ENCODE peak calls at places on chromosomes 5 and 9, in nine cellular contexts. K, D, E, X, O, R, Z, L and J are unnamed samples.

GRCh38 chr5:170836226-170836625 is 25.6 kb upstream of the RANBP17 start:
- DNase-seq in K (no peak), D (peak; percentile 10), E (no peak), X (no peak), O (no peak), R (no peak), Z (no peak), L (no peak), J (no peak)

GRCh38 chr9:73444821-73445220 is 293.2 kb downstream of the ANXA1 start:
- DNase-seq in K (no peak), D (no peak), E (no peak), X (no peak), O (no peak), R (no peak), Z (no peak), L (no peak), J (no peak)

GRCh38 chr9:89732295-89732951 is 127.6 kb downstream of the GADD45G start:
- DNase-seq in K (no peak), D (peak; percentile 25), E (no peak), X (no peak), O (no peak), R (peak; percentile 59), Z (no peak), L (no peak), J (peak; percentile 26)

GRCh38 chr9:100216178-100216787 is 117.2 kb downstream of the INVS start:
- DNase-seq in K (peak; percentile 27), D (peak; percentile 67), E (peak; percentile 61), X (peak; percentile 46), O (peak; percentile 37), R (peak; percentile 56), Z (peak; percentile 87), L (peak; percentile 28), J (no peak)

GRCh38 chr9:76227165-76227564 is 167.1 kb downstream of the RFK start:
- DNase-seq in K (no peak), D (no peak), E (no peak), X (no peak), O (no peak), R (no peak), Z (no peak), L (no peak), J (no peak)

GRCh38 chr9:92607773-92608172 is 62.2 kb downstream of the IPPK start:
- DNase-seq in K (peak; percentile 82), D (no peak), E (no peak), X (no peak), O (no peak), R (peak; percentile 37), Z (peak; percentile 26), L (no peak), J (no peak)

GRCh38 chr5:127290019-127290945 is at the start of gene MEGF10:
- DNase-seq in K (peak; percentile 83), D (peak; percentile 46), E (peak; percentile 42), X (no peak), O (peak; percentile 39), R (peak; percentile 71), Z (peak; percentile 84), L (no peak), J (no peak)

GRCh38 chr9:107425110-107426025 is 64.2 kb downstream of the KLF4 start:
- DNase-seq in K (peak; percentile 74), D (peak; percentile 58), E (peak; percentile 68), X (no peak), O (peak; percentile 87), R (peak; percentile 83), Z (peak; percentile 95), L (peak; percentile 50), J (peak; percentile 93)

GRCh38 chr9:93701494-93702218 is 125.3 kb downstream of the PHF2 start:
- DNase-seq in K (no peak), D (no peak), E (no peak), X (no peak), O (no peak), R (no peak), Z (no peak), L (no peak), J (no peak)

GRCh38 chr5:7690557-7690956 is 160.4 kb downstream of the CFAP90 start:
- DNase-seq in K (no peak), D (no peak), E (no peak), X (no peak), O (no peak), R (no peak), Z (no peak), L (no peak), J (no peak)

GRCh38 chr5:170278611-170279500 is 18.7 kb downstream of the LCP2 start:
- DNase-seq in K (no peak), D (no peak), E (peak; percentile 70), X (peak; percentile 95), O (no peak), R (no peak), Z (no peak), L (no peak), J (peak; percentile 85)

GRCh38 chr9:136961279-136962065 is 9.4 kb downstream of the LCN12 start:
- DNase-seq in K (peak; percentile 66), D (no peak), E (no peak), X (no peak), O (no peak), R (no peak), Z (no peak), L (no peak), J (no peak)

GRCh38 chr5:2430606-2431005 is 320.9 kb downstream of the IRX2 start:
- DNase-seq in K (no peak), D (no peak), E (no peak), X (no peak), O (no peak), R (no peak), Z (no peak), L (no peak), J (no peak)

GRCh38 chr5:173615884-173616576 is 420 bp downstream of the BOD1 start:
- DNase-seq in K (peak; percentile 72), D (peak; percentile 79), E (peak; percentile 70), X (peak; percentile 78), O (peak; percentile 49), R (peak; percentile 90), Z (peak; percentile 71), L (peak; percentile 58), J (peak; percentile 87)

GRCh38 chr5:154141686-154142300 is 48.7 kb upstream of the GALNT10 start:
- DNase-seq in K (no peak), D (no peak), E (no peak), X (no peak), O (no peak), R (no peak), Z (no peak), L (no peak), J (no peak)

GRCh38 chr9:14365667-14366066 is 51.7 kb upstream of the NFIB start:
- DNase-seq in K (no peak), D (no peak), E (no peak), X (no peak), O (no peak), R (no peak), Z (no peak), L (no peak), J (no peak)

GRCh38 chr9:9791621-9792020 is 821.2 kb downstream of the PTPRD start:
- DNase-seq in K (no peak), D (peak; percentile 25), E (no peak), X (no peak), O (no peak), R (peak; percentile 18), Z (no peak), L (no peak), J (no peak)

DNA sequence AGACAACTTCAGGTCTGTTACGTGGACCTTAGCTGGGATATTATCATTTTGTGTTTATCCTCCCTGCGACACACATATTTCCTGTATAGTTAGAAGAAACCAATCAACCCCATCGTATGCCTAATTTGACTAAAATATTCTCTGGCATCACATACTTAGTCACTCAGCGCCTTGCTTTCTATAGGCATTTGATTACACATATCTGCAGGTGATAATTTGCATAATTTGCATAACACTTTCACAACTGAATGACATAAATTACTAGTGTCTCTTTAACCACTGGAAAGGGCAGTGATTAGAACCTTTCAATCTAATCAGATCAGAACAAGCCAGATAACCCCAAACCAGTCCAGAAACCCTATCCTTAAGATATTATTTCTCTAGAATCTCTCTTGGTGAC is 390.2 kb downstream of the TLR4 start:
- DNase-seq in K (no peak), D (no peak), E (no peak), X (no peak), O (no peak), R (no peak), Z (no peak), L (no peak), J (no peak)
- H3K9me3 ChIP-seq in K (no peaks in the 10 kb centered on the region), D (no peaks in the 10 kb centered on the region), E (no peaks in the 10 kb centered on the region), X (no peaks in the 10 kb centered on the region), O (no peaks in the 10 kb centered on the region), R (no peaks in the 10 kb centered on the region), Z (no peaks in the 10 kb centered on the region), L (peaks cover 13% of the 10 kb centered on the region), J (no peaks in the 10 kb centered on the region)

GRCh38 chr9:111719541-111719940 is 58.1 kb downstream of the GNG10 start:
- DNase-seq in K (no peak), D (no peak), E (no peak), X (no peak), O (no peak), R (no peak), Z (no peak), L (no peak), J (no peak)

GRCh38 chr9:111715471-111715870 is 54.1 kb downstream of the GNG10 start:
- DNase-seq in K (no peak), D (no peak), E (no peak), X (no peak), O (no peak), R (no peak), Z (no peak), L (no peak), J (no peak)

GRCh38 chr9:111720170-111720569 is 58.8 kb downstream of the GNG10 start:
- DNase-seq in K (no peak), D (no peak), E (no peak), X (no peak), O (no peak), R (no peak), Z (no peak), L (no peak), J (no peak)
- TF ChIP-seq CTCF in K (peak; percentile 9), D (peak; percentile 33), E (no peak), X (no peak), O (no peak), R (no peak), Z (no peak), L (peak; percentile 11), J (no peak)

DNA sequence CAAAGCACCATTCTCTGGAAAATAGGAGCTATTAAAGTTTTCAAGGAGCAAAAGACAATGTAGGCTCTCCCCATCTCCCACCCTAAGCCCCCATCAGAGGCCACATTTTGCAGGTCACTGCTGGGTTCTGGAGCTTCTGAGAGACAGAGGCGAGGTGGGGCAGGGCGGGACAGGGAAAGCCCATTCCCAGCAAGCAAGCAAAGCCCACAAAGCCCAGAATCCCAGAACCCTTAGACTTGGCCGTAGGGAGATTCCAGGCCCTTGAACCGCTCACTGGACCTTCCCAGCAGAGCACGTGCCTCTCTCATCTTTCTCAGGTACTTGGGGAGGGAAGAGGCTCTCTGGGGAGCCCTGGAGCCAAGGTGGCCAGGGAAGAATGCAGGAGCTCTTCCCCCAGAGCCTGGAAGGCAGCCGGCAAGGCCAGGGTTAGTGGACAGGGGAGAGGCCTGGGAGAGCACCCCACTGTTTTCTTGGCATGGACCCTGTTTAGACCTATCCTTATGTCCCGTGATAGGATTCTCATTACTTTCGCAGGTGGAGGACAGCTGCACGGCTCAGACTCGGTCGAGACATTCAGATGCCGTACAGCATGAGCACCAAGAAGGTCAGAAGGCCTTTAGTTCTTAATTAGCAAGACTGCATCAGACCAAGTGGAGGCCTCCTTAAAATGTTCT is 52.4 kb downstream of the ZNF354C start:
- DNase-seq in K (no peak), D (no peak), E (no peak), X (no peak), O (no peak), R (no peak), Z (no peak), L (no peak), J (peak; percentile 22)
- H3K9me3 ChIP-seq in K (peaks cover 5% of the 10 kb centered on the region), D (no peaks in the 10 kb centered on the region), E (peaks cover 16% of the 10 kb centered on the region), X (no peaks in the 10 kb centered on the region), O (peaks cover 41% of the 10 kb centered on the region), R (no peaks in the 10 kb centered on the region), Z (peaks cover 58% of the 10 kb centered on the region), L (no peaks in the 10 kb centered on the region), J (peaks cover 41% of the 10 kb centered on the region)

GRCh38 chr5:102152906-102153787 is 142.9 kb downstream of the SLCO4C1 start:
- DNase-seq in K (peak; percentile 69), D (peak; percentile 68), E (no peak), X (no peak), O (no peak), R (peak; percentile 58), Z (no peak), L (peak; percentile 35), J (no peak)
- TF ChIP-seq CTCF in K (peak; percentile 68), D (peak; percentile 92), E (peak; percentile 43), X (peak; percentile 36), O (no peak), R (peak; percentile 76), Z (peak; percentile 18), L (peak; percentile 72), J (peak; percentile 31)